ENCODE peak calls at places on chromosomes 13 and 19, in six cellular contexts. B is H9, A is IMR-90, G is mesenchymal stem cell, Z is H1, V is neuronal stem cell. I is an unnamed sample.

GRCh38 chr13:37868691-37869505 is 674 bp downstream of the TRPC4 start:
- DNase-seq in Z (peak; percentile 66), V (peak; percentile 31), G (peak; percentile 65), B (peak; percentile 38), A (peak; percentile 50), I (no peak)

GRCh38 chr19:24140099-24140498 is 53.1 kb downstream of the ZNF254 start:
- DNase-seq in B (no peak), V (no peak), G (peak; percentile 28), Z (no peak), A (peak; percentile 96), I (peak; percentile 49)

GRCh38 chr13:63840551-63841421 is 2425.1 kb upstream of the PCDH20 start:
- DNase-seq in A (no peak), B (no peak), V (no peak), G (no peak), Z (no peak), I (no peak)

GRCh38 chr13:101190337-101190736 is 226.0 kb downstream of the NALCN start:
- DNase-seq in G (no peak), V (no peak), A (no peak), B (no peak), Z (no peak), I (no peak)

GRCh38 chr19:16289594-16289993 is 35.0 kb upstream of the KLF2 start:
- DNase-seq in Z (no peak), A (no peak), B (no peak), G (no peak), V (no peak), I (no peak)

GRCh38 chr19:44644391-44645016 is 794 bp downstream of the PVR start:
- DNase-seq in G (peak; percentile 62), A (peak; percentile 49), B (peak; percentile 68), V (peak; percentile 43), Z (peak; percentile 73), I (peak; percentile 80)

GRCh38 chr13:110826861-110827672 is 87.8 kb downstream of the ANKRD10 start:
- DNase-seq in G (no peak), V (no peak), A (no peak), Z (no peak), B (no peak), I (no peak)

GRCh38 chr19:50780753-50781480 is 9.3 kb upstream of the ACP4 start:
- DNase-seq in A (no peak), B (no peak), V (no peak), Z (no peak), G (no peak), I (peak; percentile 91)

GRCh38 chr19:2618611-2619010 is 83.9 kb downstream of the GNG7 start:
- DNase-seq in Z (no peak), A (peak; percentile 28), V (no peak), B (no peak), G (no peak), I (peak; percentile 54)

GRCh38 chr13:45191874-45192273 is 9.0 kb downstream of the KCTD4 start:
- DNase-seq in G (no peak), B (no peak), A (no peak), Z (no peak), V (no peak), I (no peak)

GRCh38 chr13:34124912-34125311 is 307.0 kb downstream of the RFC3 start:
- DNase-seq in G (no peak), A (no peak), Z (no peak), B (no peak), V (no peak), I (no peak)

GRCh38 chr19:46840157-46840942 is 10.3 kb downstream of the AP2S1 start:
- DNase-seq in V (peak; percentile 71), B (peak; percentile 78), Z (peak; percentile 60), G (peak; percentile 78), A (peak; percentile 70), I (peak; percentile 74)

GRCh38 chr13:97329331-97329730 is 104.6 kb upstream of the RAP2A start:
- DNase-seq in Z (no peak), V (no peak), B (no peak), G (no peak), A (peak; percentile 44), I (no peak)

GRCh38 chr19:8209111-8209964 is at the start of gene CERS4:
- DNase-seq in G (peak; percentile 54), Z (peak; percentile 92), A (peak; percentile 20), B (peak; percentile 96), V (peak; percentile 82), I (no peak)

GRCh38 chr19:34096020-34096915 is 76.0 kb upstream of the LSM14A start:
- DNase-seq in B (peak; percentile 46), V (peak; percentile 53), G (peak; percentile 60), A (peak; percentile 50), Z (no peak), I (peak; percentile 83)

GRCh38 chr19:2186071-2186846 is 22.5 kb downstream of the DOT1L start:
- DNase-seq in V (no peak), B (no peak), A (peak; percentile 95), G (peak; percentile 82), Z (no peak), I (peak; percentile 17)

GRCh38 chr19:35513975-35514809 is 743 bp upstream of the DMKN start:
- DNase-seq in G (peak; percentile 18), B (peak; percentile 61), Z (peak; percentile 68), V (no peak), A (no peak), I (no peak)

GRCh38 chr13:44368062-44368591 is 5.5 kb upstream of the SERP2 start:
- DNase-seq in G (peak; percentile 52), V (no peak), Z (no peak), A (peak; percentile 71), B (no peak), I (peak; percentile 69)

GRCh38 chr13:91764527-91764926 is 366.1 kb downstream of the GPC5 start:
- DNase-seq in G (no peak), V (no peak), B (no peak), A (no peak), Z (no peak), I (no peak)

GRCh38 chr19:45141203-45141900 is 19.4 kb downstream of the NKPD1 start:
- DNase-seq in G (no peak), B (no peak), V (no peak), Z (no peak), A (no peak), I (no peak)

GRCh38 chr19:44874317-44874716 is 16.7 kb upstream of the TOMM40 start:
- DNase-seq in G (no peak), V (no peak), B (no peak), A (no peak), Z (no peak), I (no peak)

GRCh38 chr19:38513762-38514167 is 80.3 kb downstream of the RYR1 start:
- DNase-seq in B (no peak), A (no peak), Z (no peak), G (no peak), V (no peak), I (no peak)

GRCh38 chr13:89832827-89833226 is 1514.7 kb upstream of the MIR17HG start:
- DNase-seq in G (no peak), B (no peak), Z (no peak), V (no peak), A (peak; percentile 5), I (no peak)

GRCh38 chr13:32902898-32903297 is 113.3 kb upstream of the KL start:
- DNase-seq in G (no peak), B (peak; percentile 68), A (peak; percentile 23), V (no peak), Z (no peak), I (no peak)

GRCh38 chr13:33865945-33866344 is 48.0 kb downstream of the RFC3 start:
- DNase-seq in G (no peak), V (no peak), A (no peak), Z (no peak), B (no peak), I (no peak)

GRCh38 chr19:31340059-31341025 is 8.9 kb downstream of the TSHZ3 start:
- DNase-seq in V (no peak), Z (peak; percentile 45), A (peak; percentile 62), G (peak; percentile 42), B (peak; percentile 27), I (no peak)

GRCh38 chr19:19659646-19660245 is 3.7 kb downstream of the ATP13A1 start:
- DNase-seq in Z (peak; percentile 31), V (no peak), A (no peak), G (no peak), B (no peak), I (no peak)

GRCh38 chr13:114054830-114055439 is 77.5 kb downstream of the RASA3 start:
- DNase-seq in G (no peak), B (no peak), A (no peak), Z (no peak), V (no peak), I (no peak)

GRCh38 chr13:114057131-114058050 is 75.0 kb downstream of the RASA3 start:
- DNase-seq in G (no peak), B (no peak), A (no peak), V (no peak), Z (no peak), I (no peak)

GRCh38 chr13:114056205-114057013 is 76.0 kb downstream of the RASA3 start:
- DNase-seq in G (no peak), V (no peak), A (no peak), Z (no peak), B (no peak), I (no peak)

GRCh38 chr13:114054269-114054668 is 78.2 kb downstream of the RASA3 start:
- DNase-seq in V (no peak), Z (no peak), A (no peak), B (no peak), G (no peak), I (no peak)

DNA sequence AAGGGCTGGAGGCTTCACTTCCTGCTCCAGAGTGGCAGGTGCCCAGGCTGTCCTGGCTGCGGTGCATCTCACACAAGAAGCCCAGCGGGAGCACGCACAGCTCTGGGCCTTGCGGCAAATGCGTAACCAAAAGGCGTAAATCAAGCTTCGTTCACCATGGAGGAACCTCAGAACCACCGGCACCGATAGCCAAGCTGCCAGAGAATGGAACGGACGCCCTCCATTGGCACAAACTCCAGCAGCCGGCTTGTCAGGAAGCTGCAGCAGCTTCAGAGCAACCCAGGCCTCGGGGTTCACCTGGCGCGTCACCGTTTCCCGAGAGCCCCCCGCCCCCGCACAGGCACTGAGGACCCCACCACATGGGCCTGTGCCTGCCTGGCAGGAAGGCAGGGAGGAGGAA is 76.7 kb downstream of the RASA3 start:
- DNase-seq in V (no peak), B (no peak), Z (no peak), A (no peak), G (no peak), I (no peak)
- H3K4me1 ChIP-seq in V (peaks cover 11% of the 10 kb centered on the region), B (no peaks in the 10 kb centered on the region), Z (peaks cover 5% of the 10 kb centered on the region), A (peaks cover 9% of the 10 kb centered on the region), G (peaks cover 74% of the 10 kb centered on the region), I (peaks cover 3% of the 10 kb centered on the region)

DNA sequence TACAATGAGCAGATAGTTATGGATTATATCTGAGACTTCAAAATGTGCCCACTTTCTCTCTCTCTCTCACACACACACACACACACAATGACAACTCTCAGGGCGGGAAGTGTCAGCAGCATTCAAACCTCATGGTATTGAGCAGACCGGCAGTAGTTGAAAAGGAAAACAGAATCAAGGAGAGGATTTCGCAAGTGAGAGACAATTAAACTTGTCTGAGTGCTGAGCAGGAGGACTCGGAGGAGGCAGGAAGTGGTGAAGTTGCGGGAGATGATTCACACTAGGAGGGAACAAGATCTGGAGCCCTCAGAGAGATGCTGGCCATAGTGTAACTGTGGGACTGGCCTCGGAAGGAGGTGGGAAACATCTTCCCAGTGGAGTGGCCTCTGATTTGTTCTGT is 353.1 kb downstream of the EFNB2 start:
- DNase-seq in V (no peak), B (no peak), A (peak; percentile 92), G (peak; percentile 90), Z (no peak), I (no peak)
- H4K91ac ChIP-seq in V (no peak overlapping the region), B (no peak overlapping the region), A (peak overlapping the region; percentile 2), G (no peak overlapping the region), Z (no peak overlapping the region), I (no peak overlapping the region)

GRCh38 chr19:18542936-18543813 is at the start of gene FKBP8:
- DNase-seq in V (peak; percentile 85), A (peak; percentile 79), B (peak; percentile 93), Z (peak; percentile 97), G (peak; percentile 86), I (peak; percentile 92)
- H3K9ac ChIP-seq in V (peak within 1 kb of the TSS; percentile 84), A (peak within 1 kb of the TSS; percentile 91), B (peak within 1 kb of the TSS; percentile 78), Z (peak within 1 kb of the TSS; percentile 8), G (peak within 1 kb of the TSS; percentile 92), I (peak within 1 kb of the TSS; percentile 82)

GRCh38 chr19:52190679-52191293 is 934 bp downstream of the PPP2R1A start:
- DNase-seq in A (peak; percentile 46), Z (peak; percentile 45), G (peak; percentile 56), B (no peak), V (peak; percentile 27), I (peak; percentile 57)
- H3K4me1 ChIP-seq in A (peaks cover 13% of the 10 kb centered on the region), Z (peaks cover 8% of the 10 kb centered on the region), G (peaks cover 6% of the 10 kb centered on the region), B (peaks cover 7% of the 10 kb centered on the region), V (peaks cover 10% of the 10 kb centered on the region), I (peaks cover 9% of the 10 kb centered on the region)